ENCODE peak calls at places on chromosome 21, in eight cellular contexts. T, S, G, X, P, Z, N and V are unnamed samples. For H3K9me3, the result is how much of the 10 kb centered on the place peaks cover.

GRCh38 chr21:45989355-45990048 is 7.9 kb downstream of the COL6A1 start:
- DNase-seq in T (peak), X (peak), P (peak), G (no peak), Z (peak), N (peak), S (peak), V (no peak)

GRCh38 chr21:46545363-46545762 is 59.5 kb downstream of the S100B start:
- DNase-seq in Z (no peak), G (no peak), P (no peak), T (no peak), S (peak), X (peak), N (no peak), V (no peak)

GRCh38 chr21:25898671-25899070 is 163.9 kb downstream of the GABPA start:
- DNase-seq in P (no peak), T (no peak), S (no peak), N (no peak), Z (no peak), X (no peak), G (no peak), V (no peak)

GRCh38 chr21:16573581-16573980 is 843.8 kb downstream of the USP25 start:
- DNase-seq in S (no peak), N (no peak), G (no peak), P (no peak), X (no peak), Z (no peak), T (no peak), V (no peak)

GRCh38 chr21:46056450-46056903 is 41.4 kb upstream of the COL6A2 start:
- DNase-seq in P (no peak), T (peak), N (peak), S (peak), X (peak), G (peak), Z (peak), V (peak)

GRCh38 chr21:37219766-37220432 is 47.2 kb downstream of the VPS26C start:
- DNase-seq in G (no peak), T (no peak), S (no peak), Z (no peak), N (no peak), X (no peak), P (no peak), V (no peak)

GRCh38 chr21:37849703-37850102 is 66.6 kb downstream of the KCNJ6 start:
- DNase-seq in X (no peak), P (no peak), G (no peak), S (no peak), Z (no peak), N (no peak), T (no peak), V (no peak)

GRCh38 chr21:35168702-35169101 is 119.6 kb upstream of the RUNX1 start:
- DNase-seq in S (no peak), N (no peak), X (no peak), P (no peak), T (no peak), G (no peak), Z (no peak), V (no peak)

GRCh38 chr21:32190491-32191144 is 88.2 kb downstream of the MIS18A start:
- DNase-seq in G (no peak), P (no peak), N (no peak), T (no peak), X (no peak), Z (no peak), S (no peak), V (no peak)

GRCh38 chr21:35643176-35643575 is 417.1 kb downstream of the SETD4 start:
- DNase-seq in S (no peak), G (no peak), P (no peak), T (no peak), Z (no peak), X (no peak), N (no peak), V (no peak)

GRCh38 chr21:29187939-29188338 is 57.5 kb downstream of the MAP3K7CL start:
- DNase-seq in Z (no peak), N (peak), P (no peak), X (no peak), T (peak), S (peak), G (no peak), V (peak)

GRCh38 chr21:46477765-46478164 is 19.1 kb downstream of the DIP2A start:
- DNase-seq in S (no peak), G (no peak), N (no peak), X (no peak), Z (no peak), P (no peak), T (no peak), V (peak)

GRCh38 chr21:18951291-18952038 is 547.9 kb upstream of the TMPRSS15 start:
- DNase-seq in P (no peak), G (peak), X (no peak), N (no peak), S (no peak), T (peak), Z (no peak), V (no peak)

GRCh38 chr21:17463441-17463840 is 49.4 kb upstream of the CXADR start:
- DNase-seq in G (no peak), Z (no peak), S (no peak), X (no peak), T (no peak), N (peak), P (no peak), V (no peak)

GRCh38 chr21:34545079-34545884 is 33.3 kb upstream of the KCNE1 start:
- DNase-seq in N (no peak), P (no peak), G (peak), X (no peak), Z (no peak), T (no peak), S (peak), V (peak)

GRCh38 chr21:26766826-26767325 is 78.3 kb downstream of the ADAMTS1 start:
- DNase-seq in X (no peak), T (no peak), P (no peak), N (no peak), S (no peak), Z (no peak), G (no peak), V (no peak)

GRCh38 chr21:46052703-46053651 is 44.9 kb upstream of the COL6A2 start:
- DNase-seq in X (no peak), N (no peak), Z (no peak), P (peak), S (peak), G (no peak), T (peak), V (no peak)

GRCh38 chr21:17414766-17415165 is 98.1 kb upstream of the CXADR start:
- DNase-seq in S (no peak), X (no peak), Z (no peak), P (no peak), T (no peak), G (no peak), N (no peak), V (no peak)

GRCh38 chr21:34743831-34744230 is 75.0 kb downstream of the CLIC6 start:
- DNase-seq in N (no peak), X (peak), S (no peak), P (no peak), T (no peak), Z (peak), G (peak), V (peak)

GRCh38 chr21:37496972-37497371 is 130.4 kb downstream of the DYRK1A start:
- DNase-seq in Z (no peak), X (no peak), T (no peak), S (no peak), N (no peak), P (no peak), G (no peak), V (no peak)

GRCh38 chr21:36769051-36769867 is 70.3 kb downstream of the SIM2 start:
- DNase-seq in G (no peak), N (no peak), T (no peak), X (no peak), P (no peak), Z (no peak), S (no peak), V (no peak)

GRCh38 chr21:29697555-29698193 is 242.1 kb downstream of the GRIK1 start:
- DNase-seq in G (no peak), S (no peak), T (no peak), P (no peak), Z (no peak), N (no peak), X (no peak), V (no peak)

GRCh38 chr21:26550357-26550756 is 22.7 kb downstream of the CYYR1 start:
- DNase-seq in T (no peak), P (no peak), S (no peak), Z (no peak), N (no peak), G (no peak), X (no peak), V (no peak)

GRCh38 chr21:35520869-35521268 is 471.8 kb upstream of the RUNX1 start:
- DNase-seq in G (no peak), X (no peak), Z (no peak), P (no peak), T (no peak), N (no peak), S (no peak), V (no peak)

GRCh38 chr21:16588433-16588860 is 858.7 kb downstream of the USP25 start:
- DNase-seq in Z (peak), T (peak), X (peak), N (peak), S (peak), G (peak), P (peak), V (peak)

GRCh38 chr21:38086580-38086979 is 170.2 kb upstream of the KCNJ15 start:
- DNase-seq in T (no peak), X (no peak), Z (no peak), P (no peak), S (no peak), G (no peak), N (no peak), V (no peak)

GRCh38 chr21:30408782-30409494 is 13.1 kb downstream of the KRTAP13-1 start:
- DNase-seq in X (peak), G (peak), N (no peak), Z (peak), S (no peak), P (peak), T (peak), V (peak)

GRCh38 chr21:37338671-37339526 is 27.7 kb upstream of the DYRK1A start:
- DNase-seq in P (no peak), G (no peak), N (peak), T (no peak), X (no peak), S (peak), Z (no peak), V (peak)

GRCh38 chr21:34803792-34804440 is 135.1 kb downstream of the CLIC6 start:
- DNase-seq in X (no peak), T (no peak), S (no peak), N (no peak), P (no peak), Z (no peak), G (no peak), V (no peak)

GRCh38 chr21:46022551-46023107 is 41.1 kb downstream of the COL6A1 start:
- DNase-seq in Z (no peak), N (peak), T (no peak), S (peak), P (no peak), X (no peak), G (no peak), V (no peak)

GRCh38 chr21:46126321-46127238 is 28.7 kb downstream of the COL6A2 start:
- DNase-seq in S (peak), N (peak), P (no peak), G (peak), X (no peak), T (peak), Z (peak), V (no peak)

GRCh38 chr21:30194701-30195299 is 21.1 kb downstream of the CLDN8 start:
- DNase-seq in N (no peak), T (no peak), P (no peak), G (no peak), S (no peak), X (no peak), Z (no peak), V (no peak)

GRCh38 chr21:46191257-46191685 is 7.0 kb upstream of the SPATC1L start:
- DNase-seq in S (peak), N (peak), T (peak), Z (peak), P (no peak), X (peak), G (no peak), V (no peak)

GRCh38 chr21:16116798-16117197 is 387.0 kb downstream of the USP25 start:
- DNase-seq in T (no peak), Z (no peak), N (no peak), X (no peak), S (no peak), G (no peak), P (no peak), V (no peak)

GRCh38 chr21:34593423-34593822 is 21.5 kb downstream of the RCAN1 start:
- DNase-seq in T (no peak), P (no peak), G (no peak), N (no peak), X (peak), Z (no peak), S (no peak), V (peak)

GRCh38 chr21:39183272-39184049 is at the start of gene PSMG1:
- DNase-seq in P (peak), T (peak), G (peak), S (peak), N (peak), Z (peak), X (peak), V (peak)
- TF ChIP-seq POLR2A in P (peak), T (peak), G (peak), S (peak), N (peak), Z (no peak), X (no peak), V (peak)

GRCh38 chr21:44905016-44905724 is 15.5 kb downstream of the ITGB2 start:
- DNase-seq in X (no peak), N (no peak), G (no peak), P (no peak), T (no peak), Z (no peak), S (no peak), V (no peak)

GRCh38 chr21:44907225-44907965 is 13.3 kb downstream of the ITGB2 start:
- DNase-seq in G (no peak), S (peak), T (no peak), P (no peak), N (no peak), Z (no peak), X (no peak), V (no peak)

GRCh38 chr21:44904141-44904923 is 16.4 kb downstream of the ITGB2 start:
- DNase-seq in X (no peak), N (no peak), T (no peak), Z (no peak), P (no peak), S (no peak), G (no peak), V (no peak)

GRCh38 chr21:44903689-44904088 is 17.0 kb downstream of the ITGB2 start:
- DNase-seq in Z (no peak), X (no peak), T (no peak), P (no peak), S (no peak), N (no peak), G (no peak), V (no peak)

DNA sequence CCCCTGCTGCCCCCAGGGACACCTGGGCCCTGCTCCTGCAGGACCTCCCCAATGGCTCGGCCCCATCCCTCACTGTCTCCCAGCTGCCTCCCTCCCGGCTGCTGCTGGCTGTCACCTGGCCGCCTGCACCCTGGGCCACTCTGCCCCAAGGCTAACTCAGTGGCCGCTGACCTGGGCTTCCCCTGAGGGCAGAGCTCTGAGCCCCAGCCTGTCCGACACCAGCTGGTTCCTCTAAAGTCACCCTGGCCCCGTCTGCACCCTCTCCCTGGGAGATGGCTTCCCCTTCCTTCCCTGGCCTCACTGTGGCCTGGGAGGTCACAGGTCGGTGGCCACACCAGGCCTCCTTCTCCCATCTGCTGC is 15.0 kb downstream of the ITGB2 start:
- DNase-seq in G (no peak), Z (no peak), X (no peak), S (no peak), N (no peak), P (no peak), T (no peak), V (no peak)
- TF ChIP-seq CTCF in G (no peak), Z (no peak), X (no peak), S (no peak), N (no peak), P (no peak), T (no peak), V (no peak)

GRCh38 chr21:33237446-33237845 is 7.7 kb downstream of the IFNAR2 start:
- DNase-seq in P (no peak), Z (no peak), G (no peak), N (no peak), S (no peak), T (no peak), X (no peak), V (no peak)
- H3K9me3 ChIP-seq in P (under half), Z (under half), G (under half), N (under half), S (under half), T (under half), X (under half), V (under half)

GRCh38 chr21:43769325-43769958 is 6.7 kb downstream of the CSTB start:
- DNase-seq in T (no peak), P (no peak), N (no peak), S (no peak), Z (no peak), X (no peak), G (no peak), V (no peak)

GRCh38 chr21:43767498-43767979 is 8.6 kb downstream of the CSTB start:
- DNase-seq in S (no peak), T (no peak), X (no peak), Z (no peak), N (no peak), P (no peak), G (no peak), V (no peak)

GRCh38 chr21:43768868-43769167 is 7.3 kb downstream of the CSTB start:
- DNase-seq in T (no peak), N (no peak), S (no peak), P (peak), X (no peak), G (no peak), Z (no peak), V (no peak)

GRCh38 chr21:43766734-43767497 is 9.2 kb downstream of the CSTB start:
- DNase-seq in Z (no peak), S (no peak), X (no peak), T (no peak), P (peak), G (peak), N (no peak), V (no peak)

DNA sequence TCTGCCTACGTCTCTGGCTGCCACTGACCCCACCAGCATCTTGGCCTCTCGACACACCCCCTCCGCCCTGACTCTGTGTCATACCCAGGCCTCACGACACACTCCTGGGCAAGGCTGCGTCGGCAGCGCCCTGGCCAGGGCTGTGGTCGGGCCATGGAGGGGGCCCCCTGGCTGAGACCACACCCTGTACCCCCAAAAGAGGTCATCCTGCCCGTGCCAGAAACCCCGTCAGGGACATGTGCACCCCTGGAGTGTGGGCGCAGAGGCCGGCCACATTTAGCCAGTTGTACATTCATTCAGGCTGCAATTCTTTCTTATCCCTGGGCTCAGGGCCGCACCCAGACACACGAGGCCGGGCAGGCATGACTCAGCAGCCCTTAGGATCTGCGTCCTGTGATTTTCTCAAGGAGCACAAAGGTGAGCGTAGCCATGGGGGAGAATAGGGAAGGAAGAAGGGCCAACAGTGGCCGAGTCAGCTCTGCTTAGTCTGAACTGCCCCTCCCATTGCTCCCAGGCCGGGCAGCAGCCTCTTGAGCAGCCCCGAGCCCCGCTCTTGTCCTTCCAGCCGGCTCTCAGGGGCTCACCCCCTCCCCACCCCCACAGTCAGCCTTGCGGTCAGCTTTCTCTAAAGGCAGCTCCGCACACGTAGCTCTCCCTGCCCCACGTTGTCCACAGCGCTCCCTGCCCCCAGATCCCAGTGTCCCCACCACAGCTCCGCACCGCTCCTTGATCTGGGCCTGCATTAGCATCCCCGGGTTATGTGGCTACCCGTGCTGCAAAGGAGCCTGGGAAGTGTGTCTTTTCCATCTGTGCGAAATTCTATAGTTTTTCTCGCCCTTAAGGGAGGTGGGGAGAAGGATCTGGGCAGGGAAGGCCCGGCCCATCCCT is 7.9 kb downstream of the CSTB start:
- DNase-seq in Z (no peak), T (peak), G (peak), X (peak), P (peak), S (no peak), N (no peak), V (no peak)
- TF ChIP-seq POLR2A in Z (no peak), T (no peak), G (peak), X (no peak), P (no peak), S (no peak), N (no peak), V (no peak)

GRCh38 chr21:15063081-15063820 is 1.5 kb downstream of the NRIP1 start:
- DNase-seq in P (peak), T (peak), N (no peak), G (no peak), X (no peak), S (no peak), Z (no peak), V (no peak)

GRCh38 chr21:15061747-15062146 is 3.1 kb downstream of the NRIP1 start:
- DNase-seq in T (no peak), X (no peak), N (no peak), Z (no peak), G (no peak), S (no peak), P (no peak), V (no peak)

GRCh38 chr21:15061284-15061683 is 3.5 kb downstream of the NRIP1 start:
- DNase-seq in N (no peak), X (no peak), G (no peak), P (no peak), Z (no peak), S (no peak), T (no peak), V (no peak)

GRCh38 chr21:15063821-15064575 is 802 bp downstream of the NRIP1 start:
- DNase-seq in T (peak), S (peak), G (peak), N (peak), Z (peak), P (peak), X (peak), V (peak)

GRCh38 chr21:15062566-15062965 is 2.2 kb downstream of the NRIP1 start:
- DNase-seq in X (no peak), P (no peak), S (no peak), T (no peak), G (no peak), Z (no peak), N (no peak), V (no peak)
- TF ChIP-seq CTCF in X (no peak), P (no peak), S (no peak), T (peak), G (no peak), Z (no peak), N (no peak), V (peak)

DNA sequence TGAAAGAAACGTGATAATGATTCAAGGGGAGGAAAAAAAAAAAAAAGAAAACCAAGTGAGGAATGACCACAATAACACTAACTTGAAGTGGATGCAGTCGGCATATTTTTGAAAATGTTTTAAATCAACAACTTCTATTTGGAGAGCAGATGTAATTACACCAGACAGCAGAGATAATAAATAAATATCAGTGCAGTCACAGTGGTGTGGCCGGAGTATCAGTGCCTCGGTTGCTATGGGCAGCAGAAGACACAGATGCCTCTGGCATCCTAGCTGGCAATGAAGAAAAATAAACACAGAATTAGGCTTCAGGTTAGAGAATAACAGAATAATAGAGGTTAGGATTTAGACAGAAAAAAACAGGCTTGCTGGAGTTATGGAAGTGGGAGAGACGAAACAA is 888.3 kb downstream of the LTN1 start:
- DNase-seq in N (no peak), P (no peak), X (no peak), G (no peak), S (no peak), T (no peak), Z (no peak), V (no peak)
- H3K9me3 ChIP-seq in N (under half), P (under half), X (under half), G (under half), S (under half), T (under half), Z (under half), V (under half)

GRCh38 chr21:42395302-42395701 is 550 bp downstream of the TMPRSS3 start:
- DNase-seq in T (no peak), Z (peak), X (no peak), G (peak), S (no peak), N (no peak), P (no peak), V (no peak)
- TF ChIP-seq POLR2A in T (no peak), Z (no peak), X (no peak), G (no peak), S (no peak), N (no peak), P (no peak), V (no peak)

GRCh38 chr21:41121785-41122415 is 46.1 kb upstream of the BACE2 start:
- DNase-seq in G (peak), N (peak), P (peak), X (peak), T (peak), S (peak), Z (peak), V (peak)
- TF ChIP-seq CTCF in G (peak), N (peak), P (peak), X (peak), T (peak), S (peak), Z (peak), V (peak)